ENCODE peak calls at places on chromosomes 4 and X, in nine cellular contexts. One of them, this sample, is unnamed.

GRCh38 chrX:71990518-71990917 is 79.9 kb downstream of the NHSL2 start:
- DNase-seq in SK-N-SH: no peak
- DNase-seq in Karpas-422: no peak
- DNase-seq in tibial nerve: no peak
- DNase-seq in mucosa of descending colon: no peak
- DNase-seq in stomach: no peak
- DNase-seq in PC-3: no peak
- DNase-seq in body of pancreas: no peak
- DNase-seq in CD8-positive, alpha-beta T cell: no peak
- DNase-seq in this sample: no peak

GRCh38 chr4:182528819-182529218 is 285.6 kb downstream of the TENM3 start:
- DNase-seq in PC-3: no peak
- DNase-seq in stomach: no peak
- DNase-seq in CD8-positive, alpha-beta T cell: no peak
- DNase-seq in body of pancreas: no peak
- DNase-seq in Karpas-422: no peak
- DNase-seq in mucosa of descending colon: no peak
- DNase-seq in SK-N-SH: no peak
- DNase-seq in tibial nerve: no peak
- DNase-seq in this sample: no peak

GRCh38 chrX:63250253-63250868 is 100.8 kb downstream of the SPIN4 start:
- DNase-seq in SK-N-SH: peak; percentile 42
- DNase-seq in stomach: peak; percentile 26
- DNase-seq in CD8-positive, alpha-beta T cell: no peak
- DNase-seq in PC-3: peak; percentile 85
- DNase-seq in Karpas-422: peak; percentile 92
- DNase-seq in tibial nerve: peak; percentile 58
- DNase-seq in mucosa of descending colon: no peak
- DNase-seq in body of pancreas: peak; percentile 53
- DNase-seq in this sample: no peak

GRCh38 chr4:57211131-57211530 is 100.9 kb upstream of the IGFBP7 start:
- DNase-seq in tibial nerve: no peak
- DNase-seq in CD8-positive, alpha-beta T cell: no peak
- DNase-seq in body of pancreas: no peak
- DNase-seq in stomach: no peak
- DNase-seq in PC-3: no peak
- DNase-seq in mucosa of descending colon: no peak
- DNase-seq in Karpas-422: peak; percentile 62
- DNase-seq in SK-N-SH: no peak
- DNase-seq in this sample: no peak

GRCh38 chr4:26031704-26032103 is 117.7 kb downstream of the SMIM20 start:
- DNase-seq in SK-N-SH: no peak
- DNase-seq in PC-3: peak; percentile 37
- DNase-seq in body of pancreas: no peak
- DNase-seq in tibial nerve: no peak
- DNase-seq in CD8-positive, alpha-beta T cell: no peak
- DNase-seq in stomach: no peak
- DNase-seq in mucosa of descending colon: no peak
- DNase-seq in Karpas-422: no peak
- DNase-seq in this sample: no peak

GRCh38 chr4:54090804-54091623 is 8.9 kb upstream of the GSX2 start:
- DNase-seq in stomach: peak; percentile 51
- DNase-seq in PC-3: peak; percentile 61
- DNase-seq in tibial nerve: no peak
- DNase-seq in mucosa of descending colon: peak; percentile 60
- DNase-seq in body of pancreas: peak; percentile 43
- DNase-seq in Karpas-422: peak; percentile 83
- DNase-seq in CD8-positive, alpha-beta T cell: no peak
- DNase-seq in SK-N-SH: peak; percentile 77
- DNase-seq in this sample: no peak

GRCh38 chrX:80216086-80216485 is 201.5 kb downstream of the TBX22 start:
- DNase-seq in Karpas-422: no peak
- DNase-seq in PC-3: peak; percentile 85
- DNase-seq in body of pancreas: no peak
- DNase-seq in mucosa of descending colon: no peak
- DNase-seq in SK-N-SH: no peak
- DNase-seq in CD8-positive, alpha-beta T cell: no peak
- DNase-seq in stomach: no peak
- DNase-seq in tibial nerve: no peak
- DNase-seq in this sample: no peak

GRCh38 chr4:89660851-89661250 is 176.1 kb downstream of the SNCA start:
- DNase-seq in PC-3: no peak
- DNase-seq in stomach: no peak
- DNase-seq in Karpas-422: no peak
- DNase-seq in tibial nerve: no peak
- DNase-seq in CD8-positive, alpha-beta T cell: no peak
- DNase-seq in SK-N-SH: no peak
- DNase-seq in body of pancreas: no peak
- DNase-seq in mucosa of descending colon: no peak
- DNase-seq in this sample: no peak

GRCh38 chrX:100645106-100645505 is 1.1 kb downstream of the SRPX2 start:
- DNase-seq in SK-N-SH: no peak
- DNase-seq in CD8-positive, alpha-beta T cell: no peak
- DNase-seq in mucosa of descending colon: no peak
- DNase-seq in PC-3: peak; percentile 65
- DNase-seq in stomach: no peak
- DNase-seq in Karpas-422: no peak
- DNase-seq in tibial nerve: no peak
- DNase-seq in body of pancreas: no peak
- DNase-seq in this sample: no peak
- H3K4me1 ChIP-seq in SK-N-SH: no peaks in the 10 kb centered on the region
- H3K4me1 ChIP-seq in CD8-positive, alpha-beta T cell: no peaks in the 10 kb centered on the region
- H3K4me1 ChIP-seq in mucosa of descending colon: peaks cover 7% of the 10 kb centered on the region
- H3K4me1 ChIP-seq in PC-3: peaks cover 83% of the 10 kb centered on the region
- H3K4me1 ChIP-seq in stomach: no peaks in the 10 kb centered on the region
- H3K4me1 ChIP-seq in Karpas-422: peaks cover 13% of the 10 kb centered on the region
- H3K4me1 ChIP-seq in tibial nerve: no peaks in the 10 kb centered on the region
- H3K4me1 ChIP-seq in body of pancreas: peaks cover 4% of the 10 kb centered on the region
- H3K4me1 ChIP-seq in this sample: no peaks in the 10 kb centered on the region

DNA sequence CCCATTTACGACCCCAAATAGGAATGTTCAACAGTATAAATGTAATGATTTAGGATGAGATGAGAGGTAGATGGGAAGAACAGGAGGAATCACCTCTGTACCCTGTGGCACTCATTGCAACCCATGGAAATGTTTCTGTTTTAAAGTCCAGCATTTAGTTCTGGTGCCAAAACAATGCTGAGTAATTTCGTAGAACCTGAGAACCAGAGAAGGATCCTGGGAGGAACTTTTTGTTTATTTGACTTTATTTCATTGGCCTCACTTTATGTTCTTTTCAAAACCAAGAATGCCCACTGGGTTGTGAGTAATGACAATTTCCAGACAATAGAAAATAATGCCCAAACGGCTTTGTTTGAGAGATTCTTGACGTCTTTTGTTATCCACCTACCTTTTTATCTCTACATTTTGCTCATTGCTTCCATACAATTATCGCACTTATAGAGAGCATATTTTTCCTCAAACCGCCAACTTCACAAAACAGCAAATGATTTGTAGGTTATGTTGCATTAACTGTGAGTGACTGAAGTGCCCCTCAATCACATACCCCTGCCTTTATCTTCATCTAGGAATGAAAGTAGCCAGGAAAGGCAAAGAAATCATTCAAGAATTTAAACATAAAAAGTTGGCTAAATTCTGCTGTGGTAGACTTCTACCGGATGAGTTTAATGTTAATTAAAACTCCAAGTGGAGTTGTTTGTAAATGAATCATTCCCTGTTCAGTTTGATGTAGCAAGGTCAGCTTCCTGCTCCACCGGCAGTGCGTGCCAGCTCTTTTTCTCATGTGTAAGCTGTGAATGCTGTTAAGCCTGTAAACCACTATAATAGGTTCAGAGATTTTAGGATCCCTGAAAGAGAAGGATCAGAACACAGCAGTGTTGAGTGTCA is 111.5 kb downstream of the SHROOM3 start:
- DNase-seq in tibial nerve: no peak
- DNase-seq in Karpas-422: no peak
- DNase-seq in body of pancreas: peak; percentile 74
- DNase-seq in mucosa of descending colon: no peak
- DNase-seq in CD8-positive, alpha-beta T cell: no peak
- DNase-seq in stomach: peak; percentile 69
- DNase-seq in PC-3: peak; percentile 82
- DNase-seq in SK-N-SH: no peak
- DNase-seq in this sample: no peak
- H3K4me3 ChIP-seq in tibial nerve: no peak overlapping the region
- H3K4me3 ChIP-seq in Karpas-422: no peak overlapping the region
- H3K4me3 ChIP-seq in body of pancreas: no peak overlapping the region
- H3K4me3 ChIP-seq in mucosa of descending colon: no peak overlapping the region
- H3K4me3 ChIP-seq in CD8-positive, alpha-beta T cell: no peak overlapping the region
- H3K4me3 ChIP-seq in stomach: no peak overlapping the region
- H3K4me3 ChIP-seq in PC-3: peak overlapping the region; percentile 45
- H3K4me3 ChIP-seq in SK-N-SH: no peak overlapping the region
- H3K4me3 ChIP-seq in this sample: no peak overlapping the region

GRCh38 chr4:659851-660250 is 14.2 kb downstream of the ATP5ME start:
- DNase-seq in Karpas-422: no peak
- DNase-seq in PC-3: no peak
- DNase-seq in body of pancreas: no peak
- DNase-seq in CD8-positive, alpha-beta T cell: no peak
- DNase-seq in stomach: no peak
- DNase-seq in tibial nerve: no peak
- DNase-seq in mucosa of descending colon: no peak
- DNase-seq in SK-N-SH: no peak
- DNase-seq in this sample: no peak

GRCh38 chr4:656651-657337 is 17.3 kb downstream of the ATP5ME start:
- DNase-seq in CD8-positive, alpha-beta T cell: no peak
- DNase-seq in stomach: no peak
- DNase-seq in SK-N-SH: peak; percentile 81
- DNase-seq in Karpas-422: no peak
- DNase-seq in tibial nerve: no peak
- DNase-seq in body of pancreas: no peak
- DNase-seq in mucosa of descending colon: peak; percentile 42
- DNase-seq in PC-3: no peak
- DNase-seq in this sample: no peak

GRCh38 chr4:657338-658030 is 16.6 kb downstream of the ATP5ME start:
- DNase-seq in body of pancreas: no peak
- DNase-seq in CD8-positive, alpha-beta T cell: no peak
- DNase-seq in PC-3: no peak
- DNase-seq in stomach: no peak
- DNase-seq in Karpas-422: no peak
- DNase-seq in mucosa of descending colon: peak; percentile 34
- DNase-seq in SK-N-SH: no peak
- DNase-seq in tibial nerve: no peak
- DNase-seq in this sample: no peak

GRCh38 chr4:658681-659667 is 15.1 kb downstream of the ATP5ME start:
- DNase-seq in mucosa of descending colon: peak; percentile 30
- DNase-seq in stomach: no peak
- DNase-seq in SK-N-SH: no peak
- DNase-seq in PC-3: no peak
- DNase-seq in CD8-positive, alpha-beta T cell: no peak
- DNase-seq in tibial nerve: no peak
- DNase-seq in Karpas-422: no peak
- DNase-seq in body of pancreas: no peak
- DNase-seq in this sample: no peak

DNA sequence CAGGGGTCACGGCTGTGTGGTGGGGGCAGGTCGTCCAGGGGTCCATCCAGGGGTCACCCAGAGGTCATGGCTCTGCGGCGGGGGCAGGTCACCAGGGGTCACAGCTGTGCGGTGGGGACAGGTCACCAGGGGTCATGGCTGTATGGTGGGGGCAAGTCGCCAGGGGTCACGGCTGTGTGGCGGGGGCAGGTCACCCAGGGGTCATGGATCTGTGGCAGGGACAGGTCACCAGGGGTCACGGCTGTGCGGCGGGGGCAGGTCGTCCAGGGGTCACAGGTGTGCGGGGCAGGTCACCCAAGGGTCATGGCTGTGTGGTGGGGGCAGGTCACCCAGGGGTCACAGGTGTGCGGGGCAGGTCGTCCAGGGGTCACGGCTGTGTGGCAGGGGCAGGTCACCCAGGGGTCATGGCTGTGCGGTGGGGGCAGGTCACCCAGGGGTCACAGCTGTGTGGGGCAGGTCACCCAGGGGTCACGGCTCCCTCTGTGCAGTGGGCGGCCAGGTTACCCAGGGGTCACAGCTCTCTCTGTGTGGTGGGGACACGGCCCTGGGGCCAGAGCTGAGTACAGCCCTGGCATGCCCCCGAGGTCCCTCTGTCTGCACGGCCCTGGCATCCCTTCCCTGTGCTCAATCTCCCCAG is 15.9 kb downstream of the ATP5ME start:
- DNase-seq in SK-N-SH: no peak
- DNase-seq in CD8-positive, alpha-beta T cell: no peak
- DNase-seq in tibial nerve: no peak
- DNase-seq in body of pancreas: no peak
- DNase-seq in mucosa of descending colon: peak; percentile 50
- DNase-seq in stomach: no peak
- DNase-seq in PC-3: no peak
- DNase-seq in Karpas-422: no peak
- DNase-seq in this sample: no peak
- H3K9me3 ChIP-seq in SK-N-SH: no peaks in the 10 kb centered on the region
- H3K9me3 ChIP-seq in CD8-positive, alpha-beta T cell: no peaks in the 10 kb centered on the region
- H3K9me3 ChIP-seq in tibial nerve: no peaks in the 10 kb centered on the region
- H3K9me3 ChIP-seq in body of pancreas: no peaks in the 10 kb centered on the region
- H3K9me3 ChIP-seq in mucosa of descending colon: no peaks in the 10 kb centered on the region
- H3K9me3 ChIP-seq in stomach: no peaks in the 10 kb centered on the region
- H3K9me3 ChIP-seq in PC-3: no peaks in the 10 kb centered on the region
- H3K9me3 ChIP-seq in Karpas-422: no peaks in the 10 kb centered on the region
- H3K9me3 ChIP-seq in this sample: no peaks in the 10 kb centered on the region

GRCh38 chr4:76549765-76550164 is 114.7 kb downstream of the SHROOM3 start:
- DNase-seq in tibial nerve: no peak
- DNase-seq in body of pancreas: no peak
- DNase-seq in CD8-positive, alpha-beta T cell: no peak
- DNase-seq in mucosa of descending colon: no peak
- DNase-seq in Karpas-422: no peak
- DNase-seq in stomach: no peak
- DNase-seq in SK-N-SH: no peak
- DNase-seq in PC-3: no peak
- DNase-seq in this sample: no peak

GRCh38 chr4:76548704-76549103 is 113.7 kb downstream of the SHROOM3 start:
- DNase-seq in stomach: no peak
- DNase-seq in body of pancreas: peak; percentile 25
- DNase-seq in Karpas-422: no peak
- DNase-seq in mucosa of descending colon: no peak
- DNase-seq in CD8-positive, alpha-beta T cell: no peak
- DNase-seq in PC-3: no peak
- DNase-seq in SK-N-SH: no peak
- DNase-seq in tibial nerve: no peak
- DNase-seq in this sample: no peak

GRCh38 chr4:76545161-76545884 is 110.3 kb downstream of the SHROOM3 start:
- DNase-seq in Karpas-422: no peak
- DNase-seq in tibial nerve: no peak
- DNase-seq in mucosa of descending colon: no peak
- DNase-seq in body of pancreas: no peak
- DNase-seq in PC-3: peak; percentile 35
- DNase-seq in CD8-positive, alpha-beta T cell: no peak
- DNase-seq in stomach: no peak
- DNase-seq in SK-N-SH: no peak
- DNase-seq in this sample: no peak

GRCh38 chr4:76543378-76543777 is 108.3 kb downstream of the SHROOM3 start:
- DNase-seq in SK-N-SH: no peak
- DNase-seq in tibial nerve: no peak
- DNase-seq in Karpas-422: no peak
- DNase-seq in stomach: no peak
- DNase-seq in CD8-positive, alpha-beta T cell: no peak
- DNase-seq in body of pancreas: no peak
- DNase-seq in PC-3: no peak
- DNase-seq in mucosa of descending colon: no peak
- DNase-seq in this sample: no peak

DNA sequence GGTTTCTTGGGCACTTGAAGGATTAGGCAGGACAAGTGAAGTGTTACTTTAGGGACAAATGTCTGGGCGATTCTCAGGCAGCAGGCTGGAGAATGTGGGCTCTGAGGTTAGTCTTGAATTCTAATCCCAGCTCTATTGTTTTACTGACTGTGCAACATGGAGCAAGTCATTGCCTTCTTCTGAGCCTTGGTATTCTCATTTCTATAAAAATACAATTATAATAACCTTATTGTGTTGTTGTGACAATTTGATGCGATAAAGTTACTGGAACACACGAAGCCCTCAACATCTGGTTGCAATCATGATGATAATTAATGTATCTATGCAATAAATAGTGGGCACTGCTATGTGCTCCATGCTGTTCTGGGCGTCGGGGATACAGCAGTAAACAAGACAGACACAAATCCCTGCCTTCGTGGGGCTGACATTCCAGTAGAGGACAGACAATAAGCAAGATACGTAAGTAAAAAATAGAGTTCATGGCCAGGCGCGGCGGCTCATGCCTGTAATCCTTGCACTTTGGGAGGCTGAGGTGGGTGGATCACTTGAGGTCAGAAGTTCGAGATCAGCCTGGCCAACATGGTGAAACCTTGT is 112.2 kb downstream of the SHROOM3 start:
- DNase-seq in SK-N-SH: no peak
- DNase-seq in body of pancreas: no peak
- DNase-seq in stomach: no peak
- DNase-seq in PC-3: no peak
- DNase-seq in tibial nerve: no peak
- DNase-seq in Karpas-422: no peak
- DNase-seq in CD8-positive, alpha-beta T cell: no peak
- DNase-seq in mucosa of descending colon: no peak
- DNase-seq in this sample: no peak
- H3K4me1 ChIP-seq in SK-N-SH: peaks cover 11% of the 10 kb centered on the region
- H3K4me1 ChIP-seq in body of pancreas: peaks cover 18% of the 10 kb centered on the region
- H3K4me1 ChIP-seq in stomach: no peaks in the 10 kb centered on the region
- H3K4me1 ChIP-seq in PC-3: peaks cover 38% of the 10 kb centered on the region
- H3K4me1 ChIP-seq in tibial nerve: no peaks in the 10 kb centered on the region
- H3K4me1 ChIP-seq in Karpas-422: no peaks in the 10 kb centered on the region
- H3K4me1 ChIP-seq in CD8-positive, alpha-beta T cell: peaks cover 8% of the 10 kb centered on the region
- H3K4me1 ChIP-seq in mucosa of descending colon: peaks cover 5% of the 10 kb centered on the region
- H3K4me1 ChIP-seq in this sample: no peaks in the 10 kb centered on the region

This sample was measured in effector memory CD4-positive, alpha-beta T cell.